ENCODE peak calls at places on chromosomes 7 and 10, in five cellular contexts. P is hepatocyte, U is GM06990, N is H7, E is pancreas. R is an unnamed sample.
A peak's percentile ranks its signal among the peaks of the same experiment; 100 is the strongest.

GRCh38 chr10:78640981-78641646 is 427.7 kb upstream of the ZMIZ1 start:
- DNase-seq in P (no peak), E (no peak), N (no peak), U (no peak), R (no peak)

GRCh38 chr10:102222798-102223197 is 3.3 kb upstream of the ELOVL3 start:
- DNase-seq in N (no peak), P (no peak), U (no peak), E (no peak), R (no peak)

GRCh38 chr10:60032723-60033122 is 126.4 kb upstream of the CCDC6 start:
- DNase-seq in E (no peak), U (peak; percentile 11), N (peak; percentile 25), P (peak; percentile 68), R (peak; percentile 73)

GRCh38 chr7:30459591-30460245 is 18.9 kb downstream of the NOD1 start:
- DNase-seq in E (no peak), N (no peak), U (no peak), P (peak; percentile 87), R (no peak)

GRCh38 chr7:146956323-146956722 is 839.7 kb downstream of the CNTNAP2 start:
- DNase-seq in E (no peak), P (no peak), U (no peak), N (no peak), R (peak; percentile 84)

GRCh38 chr10:32376780-32377179 is 29.8 kb upstream of the EPC1 start:
- DNase-seq in U (no peak), N (no peak), E (no peak), P (no peak), R (no peak)

GRCh38 chr10:125343118-125343752 is 182.9 kb upstream of the CTBP2 start:
- DNase-seq in U (no peak), N (peak; percentile 37), E (no peak), P (peak; percentile 19), R (peak; percentile 31)

GRCh38 chr10:2938869-2939268 is 128.5 kb upstream of the PFKP start:
- DNase-seq in N (no peak), E (no peak), U (no peak), P (no peak), R (no peak)

GRCh38 chr7:81447351-81447952 is 322.4 kb downstream of the HGF start:
- DNase-seq in U (no peak), E (no peak), N (peak; percentile 21), P (peak; percentile 69), R (peak; percentile 69)

GRCh38 chr7:87534072-87534471 is 58.6 kb upstream of the ABCB4 start:
- DNase-seq in N (no peak), P (no peak), E (no peak), U (no peak), R (no peak)

GRCh38 chr10:95976295-95977229 is 66.8 kb upstream of the CCNJ start:
- DNase-seq in E (no peak), N (no peak), P (no peak), U (no peak), R (no peak)

GRCh38 chr7:106568680-106569499 is 92.1 kb downstream of the CCDC71L start:
- DNase-seq in U (no peak), P (peak; percentile 24), E (no peak), N (no peak), R (peak; percentile 72)

GRCh38 chr10:133052076-133052475 is 35.6 kb upstream of the ADGRA1 start:
- DNase-seq in N (no peak), E (no peak), U (no peak), P (no peak), R (no peak)

GRCh38 chr10:4066581-4067403 is 281.8 kb upstream of the KLF6 start:
- DNase-seq in N (no peak), P (peak; percentile 47), U (no peak), E (no peak), R (no peak)

GRCh38 chr7:22295402-22296264 is 61.3 kb downstream of the RAPGEF5 start:
- DNase-seq in N (no peak), P (no peak), U (no peak), E (no peak), R (peak; percentile 18)

GRCh38 chr10:26335574-26336093 is 102.5 kb upstream of the APBB1IP start:
- DNase-seq in U (peak; percentile 18), P (no peak), N (no peak), E (no peak), R (no peak)

GRCh38 chr7:126698446-126698845 is 554.3 kb downstream of the GRM8 start:
- DNase-seq in N (no peak), E (no peak), P (no peak), U (no peak), R (no peak)

GRCh38 chr10:84256510-84257342 is 11.9 kb downstream of the RGR start:
- DNase-seq in U (peak; percentile 30), P (peak; percentile 44), E (peak; percentile 56), N (peak; percentile 90), R (peak; percentile 69)

GRCh38 chr7:137754076-137754851 is 92.5 kb downstream of the DGKI start:
- DNase-seq in U (no peak), P (no peak), N (no peak), E (no peak), R (no peak)

GRCh38 chr7:67618569-67619543 is 622.2 kb downstream of the TYW1 start:
- DNase-seq in U (no peak), N (peak; percentile 47), E (no peak), P (peak; percentile 73), R (no peak)

GRCh38 chr7:157973971-157974677 is 613.5 kb downstream of the PTPRN2 start:
- DNase-seq in E (no peak), N (no peak), P (no peak), U (no peak), R (no peak)

GRCh38 chr7:55472928-55473725 is 99.2 kb downstream of the VOPP1 start:
- DNase-seq in N (no peak), U (no peak), P (no peak), E (no peak), R (no peak)

GRCh38 chr10:24882047-24882698 is 70.2 kb downstream of the PRTFDC1 start:
- DNase-seq in U (peak; percentile 24), P (no peak), N (no peak), E (no peak), R (peak; percentile 73)

GRCh38 chr10:121484401-121484800 is 113.8 kb downstream of the FGFR2 start:
- DNase-seq in E (no peak), P (no peak), U (no peak), N (no peak), R (peak; percentile 12)

GRCh38 chr10:121485443-121486139 is 112.7 kb downstream of the FGFR2 start:
- DNase-seq in N (no peak), P (no peak), E (no peak), U (no peak), R (no peak)

GRCh38 chr10:121490906-121491519 is 107.2 kb downstream of the FGFR2 start:
- DNase-seq in U (no peak), P (no peak), N (no peak), E (no peak), R (no peak)

GRCh38 chr10:121481222-121481621 is 117.0 kb downstream of the FGFR2 start:
- DNase-seq in P (peak; percentile 26), E (no peak), U (no peak), N (no peak), R (no peak)

GRCh38 chr10:121486906-121487305 is 111.3 kb downstream of the FGFR2 start:
- DNase-seq in U (no peak), E (no peak), P (no peak), N (no peak), R (no peak)
- H3K36me3 ChIP-seq in U (no peaks in the 10 kb centered on the region), E (no peaks in the 10 kb centered on the region), P (no peaks in the 10 kb centered on the region), N (peaks cover 39% of the 10 kb centered on the region), R (no peaks in the 10 kb centered on the region)

DNA sequence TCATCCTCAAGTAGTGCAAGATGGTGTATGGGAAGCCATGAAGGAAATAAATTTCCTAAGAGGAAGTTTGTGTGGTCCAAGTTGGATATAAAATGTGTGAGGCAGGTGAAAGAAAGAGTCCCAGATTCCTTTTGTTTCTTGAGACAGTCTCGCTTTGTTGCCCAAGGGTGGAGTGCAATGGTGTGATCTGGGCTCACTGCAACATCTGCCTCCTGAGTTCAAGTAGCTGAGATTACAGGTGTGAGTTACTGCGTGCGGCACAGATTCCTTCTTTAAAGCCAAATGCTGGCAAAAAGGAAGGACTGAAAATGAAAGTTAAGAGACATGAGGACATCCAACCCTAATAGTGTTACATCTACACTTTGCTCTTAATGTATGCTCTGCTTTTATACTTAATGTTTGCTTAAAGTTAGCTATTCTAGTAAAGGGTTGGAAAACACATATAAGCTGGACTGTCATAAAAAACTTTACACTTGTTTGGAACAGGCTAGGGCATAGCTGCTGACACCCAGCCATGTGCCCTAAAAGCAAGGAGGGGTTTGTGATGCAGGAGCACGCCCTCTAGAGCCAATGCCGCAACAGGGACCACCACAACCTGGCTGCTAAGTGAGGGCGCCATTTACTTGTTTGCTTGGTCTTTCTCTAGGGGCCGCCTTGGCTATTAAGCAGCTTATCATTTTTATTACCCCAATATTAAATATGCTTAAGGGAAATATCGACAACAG is 34.5 kb downstream of the CLEC2L start:
- DNase-seq in E (no peak), U (no peak), P (no peak), N (peak; percentile 77), R (no peak)
- H3K36me3 ChIP-seq in E (no peaks in the 10 kb centered on the region), U (no peaks in the 10 kb centered on the region), P (no peaks in the 10 kb centered on the region), N (no peaks in the 10 kb centered on the region), R (no peaks in the 10 kb centered on the region)

GRCh38 chr10:50326757-50327701 is 75.7 kb upstream of the ASAH2 start:
- DNase-seq in P (no peak), U (no peak), E (no peak), N (no peak), R (peak; percentile 85)
- H3K36me3 ChIP-seq in P (no peaks in the 10 kb centered on the region), U (no peaks in the 10 kb centered on the region), E (no peaks in the 10 kb centered on the region), N (no peaks in the 10 kb centered on the region), R (no peaks in the 10 kb centered on the region)

DNA sequence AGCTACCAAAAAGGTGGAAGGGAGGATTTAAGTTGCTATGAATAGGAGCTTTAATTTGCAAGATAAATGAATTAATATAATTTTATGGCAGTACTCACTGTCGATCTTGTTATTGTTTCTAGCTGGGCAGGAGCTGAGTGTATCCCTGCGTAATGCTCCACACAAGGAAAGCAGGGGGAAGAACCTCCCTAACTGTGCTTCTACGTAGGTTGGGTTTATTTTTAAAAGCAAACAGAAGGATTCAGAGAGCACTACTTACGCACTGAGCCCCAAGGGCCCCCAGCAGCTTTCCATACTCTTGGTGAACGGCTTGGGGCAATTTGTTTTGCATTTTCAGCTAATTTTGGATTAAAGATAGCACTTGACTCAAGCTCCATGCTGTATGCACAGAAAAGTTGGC is 9.6 kb downstream of the DUSP5 start:
- DNase-seq in U (no peak), P (no peak), E (no peak), N (no peak), R (no peak)
- H3K36me3 ChIP-seq in U (peaks cover 55% of the 10 kb centered on the region), P (no peaks in the 10 kb centered on the region), E (no peaks in the 10 kb centered on the region), N (peaks cover 38% of the 10 kb centered on the region), R (peaks cover 70% of the 10 kb centered on the region)

GRCh38 chr7:151133986-151134742 is 33.3 kb downstream of the GBX1 start:
- DNase-seq in P (no peak), N (no peak), U (no peak), E (no peak), R (no peak)
- H3K36me3 ChIP-seq in P (no peaks in the 10 kb centered on the region), N (peaks cover 8% of the 10 kb centered on the region), U (peaks cover 18% of the 10 kb centered on the region), E (no peaks in the 10 kb centered on the region), R (peaks cover 29% of the 10 kb centered on the region)

R was measured in A673.